ENCODE peak calls at places on chromosomes 11 and 22, in four cellular contexts. F is heart right ventricle, T is Peyer's patch, S is hepatocyte. B is an unnamed sample. For H3K27me3 and H3K36me3, the result is how much of the 10 kb centered on the place peaks cover.

GRCh38 chr11:118845369-118845768 is 38.3 kb upstream of the CXCR5 start:
- DNase-seq in F (no peak), S (peak), T (no peak), B (no peak)

GRCh38 chr22:20299736-20300136 is 20.1 kb downstream of the DGCR6L start:
- DNase-seq in F (no peak), T (no peak), S (peak), B (no peak)

GRCh38 chr22:24474649-24475048 is 20.5 kb upstream of the UPB1 start:
- DNase-seq in F (no peak), S (no peak), T (no peak), B (no peak)

GRCh38 chr11:72239296-72239848 is 4.6 kb downstream of the PHOX2A start:
- DNase-seq in T (peak), S (peak), F (peak), B (no peak)

GRCh38 chr22:35883028-35883620 is 145.5 kb downstream of the RBFOX2 start:
- DNase-seq in S (no peak), T (no peak), F (peak), B (no peak)

GRCh38 chr11:10263929-10264328 is 30.1 kb downstream of the SBF2 start:
- DNase-seq in S (no peak), T (no peak), F (no peak), B (no peak)

GRCh38 chr11:2930705-2931415 is 1.6 kb upstream of the PHLDA2 start:
- DNase-seq in F (peak), S (peak), T (peak), B (peak)

GRCh38 chr11:121892131-121892681 is 223.8 kb downstream of the BLID start:
- DNase-seq in T (no peak), F (no peak), S (no peak), B (no peak)

GRCh38 chr11:36703055-36703404 is 105.0 kb upstream of the RAG2 start:
- DNase-seq in T (no peak), S (no peak), F (no peak), B (no peak)

GRCh38 chr11:6572215-6572614 is 31.2 kb downstream of the RRP8 start:
- DNase-seq in T (no peak), S (no peak), F (no peak), B (no peak)

GRCh38 chr11:10522276-10522675 is 18.7 kb downstream of the RNF141 start:
- DNase-seq in T (no peak), S (no peak), F (no peak), B (no peak)

GRCh38 chr11:65546217-65546958 is 11.8 kb downstream of the LTBP3 start:
- DNase-seq in S (peak), F (peak), T (peak), B (no peak)
- H3K4me3 ChIP-seq in S (peak), F (no peak), T (peak), B (no peak)

DNA sequence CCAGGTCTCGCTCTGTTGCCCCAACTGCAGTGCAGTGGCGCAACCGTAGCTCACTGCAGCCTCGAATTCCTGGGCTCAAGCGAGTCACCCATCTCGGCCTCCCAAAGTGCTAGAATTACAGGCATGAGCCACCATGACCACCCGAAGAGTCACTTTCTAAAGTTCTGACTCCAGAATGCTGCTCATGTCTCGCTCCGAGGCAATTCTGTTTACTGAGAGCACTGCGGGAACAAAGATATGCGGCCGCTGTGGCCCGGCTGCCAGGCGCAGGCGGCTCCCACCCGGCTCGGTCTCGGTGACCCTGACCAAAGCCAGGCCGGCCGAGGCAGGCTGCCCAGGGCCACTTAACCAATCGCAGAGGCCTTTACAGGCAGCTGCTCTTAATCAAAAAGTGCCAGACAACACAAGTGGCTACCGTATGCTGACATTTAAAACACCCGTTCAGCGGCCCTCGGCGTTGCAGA is 78.7 kb downstream of the PHF21B start:
- DNase-seq in F (peak), S (peak), T (no peak), B (peak)
- H3K27me3 ChIP-seq in F (under half), S (under half), T (under half), B (under half)

GRCh38 chr22:37137131-37137530 is 12.6 kb downstream of the IL2RB start:
- DNase-seq in F (no peak), S (no peak), T (no peak), B (no peak)
- H3K36me3 ChIP-seq in F (under half), S (under half), T (under half), B (under half)

DNA sequence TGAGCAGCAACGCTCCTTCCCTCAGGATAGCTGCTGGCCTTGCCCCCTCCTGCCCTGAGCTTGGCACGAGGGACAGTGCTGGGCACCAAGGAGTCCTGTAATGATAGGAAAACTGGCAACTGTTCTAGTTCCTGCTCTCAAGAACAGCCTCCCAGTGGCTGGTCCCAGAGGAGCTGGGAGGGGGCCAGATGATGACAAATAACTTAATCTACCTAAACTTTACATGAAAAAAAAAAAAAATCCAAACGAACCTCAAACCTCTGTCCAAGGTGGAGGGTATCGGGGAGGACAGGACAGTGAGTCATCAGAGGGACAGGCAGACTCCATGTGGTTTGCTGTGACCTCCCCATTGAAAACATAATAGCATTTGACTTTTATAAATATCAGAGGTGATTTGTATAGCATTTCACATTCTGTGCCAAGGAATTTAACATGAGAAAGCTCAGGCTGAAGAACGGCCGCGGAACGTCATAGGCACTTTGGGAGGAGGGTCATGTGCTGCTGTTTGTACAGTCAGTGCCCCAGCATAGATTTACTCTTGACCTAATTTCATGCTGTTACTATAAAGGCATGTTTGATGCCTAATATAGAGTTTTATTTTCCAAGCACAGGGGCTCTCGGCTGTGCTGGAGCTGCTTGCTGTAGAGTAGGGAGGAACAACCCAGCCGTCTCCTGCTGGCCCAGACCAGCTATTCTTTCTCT is 98.2 kb upstream of the NNMT start:
- DNase-seq in S (peak), F (peak), T (no peak), B (peak)
- H3K4me3 ChIP-seq in S (no peak), F (no peak), T (no peak), B (peak)

GRCh38 chr11:128688896-128689546 is 4.9 kb upstream of the FLI1 start:
- DNase-seq in S (no peak), F (no peak), T (no peak), B (no peak)

GRCh38 chr11:128689946-128690745 is 3.7 kb upstream of the FLI1 start:
- DNase-seq in T (peak), F (peak), S (no peak), B (no peak)

GRCh38 chr11:128688031-128688713 is 5.7 kb upstream of the FLI1 start:
- DNase-seq in T (peak), S (no peak), F (no peak), B (no peak)

GRCh38 chr11:128690746-128691091 is 3.2 kb upstream of the FLI1 start:
- DNase-seq in T (no peak), F (no peak), S (no peak), B (no peak)

DNA sequence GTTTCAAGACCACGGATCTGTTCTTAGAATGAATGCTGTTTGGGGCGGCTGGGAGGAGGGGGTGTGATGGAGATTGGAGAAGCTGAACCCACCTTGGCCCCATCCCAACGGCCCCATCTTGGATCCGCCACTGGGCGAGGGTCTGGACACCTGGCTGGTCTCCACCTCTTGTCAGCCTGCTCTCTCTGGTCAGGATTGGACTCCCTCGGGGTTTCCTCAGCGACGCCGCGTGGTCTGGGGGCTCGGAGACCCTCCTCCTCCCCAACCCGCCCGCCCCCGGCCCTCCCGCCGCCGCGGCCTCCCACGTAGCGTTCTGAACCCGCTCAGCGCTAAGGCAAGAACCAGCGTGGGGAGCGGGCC is 4.3 kb upstream of the FLI1 start:
- DNase-seq in S (no peak), T (no peak), F (no peak), B (no peak)
- H3K27me3 ChIP-seq in S (half or more), T (under half), F (under half), B (under half)

GRCh38 chr22:50467773-50468440 is 6.9 kb downstream of the SBF1 start:
- DNase-seq in T (no peak), S (no peak), F (no peak), B (no peak)
- H3K36me3 ChIP-seq in T (under half), S (under half), F (under half), B (half or more)

DNA sequence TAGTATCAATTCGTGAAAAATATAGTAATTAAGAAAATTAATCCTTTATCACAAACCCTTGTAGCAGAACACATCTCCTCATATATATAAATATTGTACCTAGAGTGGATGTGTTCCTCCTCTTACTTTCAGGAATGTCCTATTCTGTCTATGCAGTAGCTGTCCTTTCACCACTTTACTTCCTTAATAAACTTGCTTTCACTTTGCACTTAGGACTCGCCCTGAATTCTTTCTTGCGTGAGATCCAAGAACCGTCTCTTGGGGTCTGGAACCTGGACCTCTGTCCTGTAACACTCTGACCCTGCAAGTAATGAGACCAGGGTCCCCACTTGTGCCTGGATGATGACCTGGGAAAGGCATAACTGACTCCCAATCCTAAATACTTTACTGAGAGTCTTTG is 69.5 kb downstream of the FAM168A start:
- DNase-seq in T (no peak), S (no peak), F (no peak), B (no peak)
- H3K4me3 ChIP-seq in T (peak), S (no peak), F (peak), B (no peak)